ENCODE peak calls at places on chromosomes 3 and 15, in five cellular contexts. Z is right lobe of liver, R is colonic mucosa, P is kidney epithelial cell, X is transverse colon. J is an unnamed sample.

GRCh38 chr15:89566141-89566540 is 9.1 kb upstream of the TICRR start:
- DNase-seq in Z (no peak), R (no peak), P (no peak), X (no peak), J (no peak)

GRCh38 chr3:16482770-16483531 is 30.5 kb downstream of the RFTN1 start:
- DNase-seq in Z (no peak), R (peak), P (no peak), X (peak), J (peak)

GRCh38 chr15:42612367-42612912 is 37.0 kb downstream of the STARD9 start:
- DNase-seq in Z (no peak), R (no peak), P (no peak), X (no peak), J (no peak)

GRCh38 chr3:43707266-43707665 is 16.5 kb downstream of the ABHD5 start:
- DNase-seq in Z (no peak), R (no peak), P (no peak), X (no peak), J (no peak)

GRCh38 chr3:196492080-196492479 is 11.5 kb downstream of the RNF168 start:
- DNase-seq in Z (no peak), R (no peak), P (no peak), X (no peak), J (no peak)

GRCh38 chr3:147038456-147038855 is 367.9 kb downstream of the ZIC4 start:
- DNase-seq in Z (no peak), R (no peak), P (no peak), X (no peak), J (no peak)

GRCh38 chr3:156552973-156553372 is 1.9 kb downstream of the SSR3 start:
- DNase-seq in Z (no peak), R (no peak), P (no peak), X (no peak), J (no peak)

GRCh38 chr3:45794177-45794560 is 2.2 kb downstream of the SLC6A20 start:
- DNase-seq in Z (no peak), R (no peak), P (no peak), X (no peak), J (no peak)

GRCh38 chr3:139448104-139448503 is 28.2 kb downstream of the RBP2 start:
- DNase-seq in Z (no peak), R (no peak), P (peak), X (no peak), J (no peak)

GRCh38 chr3:160003520-160004128 is 15.0 kb downstream of the IL12A start:
- DNase-seq in Z (peak), R (peak), P (no peak), X (peak), J (no peak)

GRCh38 chr3:72896996-72897757 is 9.3 kb downstream of the GXYLT2 start:
- DNase-seq in Z (no peak), R (no peak), P (no peak), X (no peak), J (peak)

GRCh38 chr3:190319660-190320059 is 2.6 kb downstream of the CLDN1 start:
- DNase-seq in Z (no peak), R (no peak), P (no peak), X (no peak), J (no peak)

GRCh38 chr3:61966200-61966599 is 404.8 kb downstream of the PTPRG start:
- DNase-seq in Z (no peak), R (no peak), P (no peak), X (no peak), J (no peak)

DNA sequence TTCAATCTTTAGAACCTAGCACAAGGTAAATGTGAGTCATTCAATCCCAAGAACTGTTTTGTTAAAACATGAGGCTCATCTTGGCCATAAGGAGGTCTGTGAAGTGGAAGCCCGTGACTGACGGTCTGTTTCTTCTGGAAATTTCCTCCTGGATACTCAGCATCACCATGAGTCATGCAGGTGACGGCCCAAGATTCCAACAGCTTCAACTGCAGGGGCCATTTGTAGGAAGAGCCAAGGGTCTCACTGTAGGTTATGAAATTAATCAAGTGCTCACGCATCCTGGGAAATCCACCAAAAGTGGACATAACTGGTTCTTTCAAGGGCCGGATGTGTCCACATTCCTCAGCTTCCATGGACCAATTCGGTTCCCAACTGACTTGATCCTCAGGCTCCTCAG is 8.7 kb downstream of the MAP6D1 start:
- DNase-seq in Z (no peak), R (no peak), P (no peak), X (no peak), J (no peak)
- TF ChIP-seq CTCF in Z (no peak), R (no peak), P (no peak), X (no peak), J (no peak)

GRCh38 chr3:32822609-32823498 is 5.1 kb downstream of the TRIM71 start:
- DNase-seq in Z (no peak), R (no peak), P (no peak), X (no peak), J (no peak)
- H3K4me3 ChIP-seq in Z (no peak), R (no peak), P (no peak), X (no peak), J (no peak)

GRCh38 chr3:185351371-185351770 is 11.6 kb upstream of the MAP3K13 start:
- DNase-seq in Z (no peak), R (no peak), P (no peak), X (no peak), J (no peak)

GRCh38 chr3:185341616-185342457 is 21.1 kb upstream of the MAP3K13 start:
- DNase-seq in Z (no peak), R (no peak), P (no peak), X (no peak), J (peak)

GRCh38 chr3:185342458-185343169 is 20.3 kb upstream of the MAP3K13 start:
- DNase-seq in Z (no peak), R (no peak), P (no peak), X (no peak), J (no peak)

GRCh38 chr3:185350841-185351240 is 12.1 kb upstream of the MAP3K13 start:
- DNase-seq in Z (no peak), R (no peak), P (no peak), X (no peak), J (no peak)

GRCh38 chr3:185347392-185347791 is 15.5 kb upstream of the MAP3K13 start:
- DNase-seq in Z (no peak), R (no peak), P (no peak), X (no peak), J (no peak)
- TF ChIP-seq CTCF in Z (no peak), R (no peak), P (no peak), X (no peak), J (no peak)

DNA sequence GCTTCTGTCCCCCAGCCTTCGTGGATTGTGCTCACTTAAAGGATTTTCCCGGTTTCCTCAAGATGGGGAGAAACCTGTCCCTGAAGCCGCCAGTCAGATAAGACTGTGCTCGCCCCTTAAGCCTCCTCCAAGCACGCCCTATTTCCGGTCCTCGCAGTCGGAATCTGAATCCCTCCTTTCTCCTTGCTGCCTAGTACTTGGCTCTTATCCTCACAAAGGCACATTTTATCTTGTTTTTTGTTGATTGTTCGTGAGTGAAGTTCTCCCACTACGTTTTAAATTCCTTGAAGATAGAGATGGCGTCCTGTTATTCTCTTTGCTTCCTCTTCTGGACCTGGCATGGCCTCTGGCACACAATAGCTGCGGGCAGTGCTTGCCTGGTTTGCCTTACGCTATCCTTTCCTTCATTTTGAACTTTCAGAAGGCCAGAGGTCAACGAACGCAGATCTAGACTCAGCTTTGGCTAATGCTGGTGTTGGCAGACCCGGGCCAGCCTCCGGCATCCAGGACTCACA is 1.7 kb downstream of the CLDN11 start:
- DNase-seq in Z (no peak), R (no peak), P (no peak), X (no peak), J (no peak)
- H3K4me3 ChIP-seq in Z (peak), R (no peak), P (peak), X (no peak), J (no peak)

GRCh38 chr3:409011-409410 is 212.4 kb downstream of the CHL1 start:
- DNase-seq in Z (no peak), R (no peak), P (no peak), X (no peak), J (no peak)

GRCh38 chr3:411183-411681 is 214.7 kb downstream of the CHL1 start:
- DNase-seq in Z (no peak), R (no peak), P (no peak), X (no peak), J (no peak)

DNA sequence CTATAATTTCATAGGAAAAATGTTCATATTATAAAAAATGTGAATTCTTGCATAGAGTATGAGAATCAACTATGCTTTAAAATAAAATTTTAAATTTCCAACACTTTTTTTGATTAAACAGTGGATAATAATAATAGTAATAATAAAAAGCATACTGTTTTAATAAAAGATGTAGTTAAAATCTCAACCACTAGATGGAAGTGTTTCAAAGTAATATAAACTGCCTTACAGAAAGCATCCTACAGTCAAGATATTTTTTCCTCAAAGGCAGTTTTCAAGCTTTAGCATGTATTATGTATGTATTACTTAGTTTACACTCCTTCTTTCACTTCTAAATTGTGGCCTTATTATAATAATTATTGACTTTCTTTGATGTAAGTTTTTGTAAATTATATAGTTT is 217.5 kb downstream of the CHL1 start:
- DNase-seq in Z (no peak), R (no peak), P (no peak), X (no peak), J (no peak)
- TF ChIP-seq CTCF in Z (peak), R (no peak), P (peak), X (peak), J (peak)

GRCh38 chr3:148315756-148316155 is 381.9 kb upstream of the AGTR1 start:
- DNase-seq in Z (no peak), R (no peak), P (no peak), X (no peak), J (no peak)
- H3K4me3 ChIP-seq in Z (no peak), R (no peak), P (no peak), X (no peak), J (no peak)

GRCh38 chr3:154430014-154430413 is at the start of gene GPR149:
- DNase-seq in Z (no peak), R (no peak), P (no peak), X (no peak), J (no peak)
- TF ChIP-seq CTCF in Z (no peak), R (no peak), P (no peak), X (no peak), J (no peak)

DNA sequence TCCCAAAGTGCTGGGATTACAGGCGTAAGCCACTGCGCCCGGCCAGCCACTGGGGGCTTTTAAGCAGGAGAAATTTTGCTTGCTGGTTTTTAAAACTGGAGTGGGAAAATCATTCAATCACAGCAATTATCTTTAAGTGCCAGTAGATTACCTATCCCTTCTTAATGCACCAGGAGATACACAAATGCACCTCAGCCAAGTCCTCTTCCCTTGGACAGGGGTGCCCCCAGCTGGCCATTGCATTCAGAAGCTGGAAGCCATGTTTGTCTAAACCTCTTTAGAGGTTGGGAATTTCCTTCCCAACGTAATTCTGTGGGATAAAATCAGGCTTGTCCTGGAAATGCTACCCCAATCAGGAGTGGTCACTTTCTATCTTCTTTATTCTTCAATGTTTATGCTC is 26.6 kb downstream of the MIX23 start:
- DNase-seq in Z (peak), R (peak), P (no peak), X (peak), J (peak)
- H3K4me3 ChIP-seq in Z (no peak), R (no peak), P (no peak), X (no peak), J (no peak)

J was measured in LNCaP clone FGC.